ENCODE peak calls at places on chromosomes 2 and 18, in ten cellular contexts. T, V, Q, H, N, Z, L, P, W and B are unnamed samples.

GRCh38 chr2:204019572-204020501 is 83.3 kb downstream of the ICOS start:
- DNase-seq in V (no peak), T (no peak), W (no peak), H (peak; percentile 98), Z (no peak), N (no peak), L (no peak), Q (no peak), P (no peak), B (no peak)

GRCh38 chr2:162840598-162841246 is 2.2 kb upstream of the KCNH7 start:
- DNase-seq in T (peak; percentile 84), W (peak; percentile 90), Z (no peak), L (peak; percentile 84), N (no peak), Q (peak; percentile 85), H (peak; percentile 72), P (no peak), V (peak; percentile 45), B (no peak)

GRCh38 chr2:62114564-62114963 is 81.4 kb upstream of the B3GNT2 start:
- DNase-seq in T (no peak), Q (peak; percentile 5), L (no peak), W (no peak), H (no peak), Z (no peak), P (no peak), N (no peak), V (no peak), B (no peak)

GRCh38 chr2:28325173-28325566 is 67.5 kb upstream of the FOSL2 start:
- DNase-seq in N (no peak), L (no peak), Q (no peak), H (no peak), T (no peak), Z (no peak), P (no peak), V (no peak), W (no peak), B (no peak)

GRCh38 chr18:37334494-37335125 is 231.0 kb downstream of the CELF4 start:
- DNase-seq in P (no peak), T (no peak), W (peak; percentile 30), Q (no peak), H (no peak), Z (no peak), L (no peak), N (no peak), V (no peak), B (no peak)

GRCh38 chr2:65228249-65228750 is 669 bp downstream of the ACTR2 start:
- DNase-seq in V (no peak), Z (no peak), Q (no peak), H (peak; percentile 44), L (peak; percentile 4), N (peak; percentile 7), P (peak; percentile 48), W (no peak), T (no peak), B (no peak)

GRCh38 chr2:28161466-28161865 is 231.2 kb upstream of the FOSL2 start:
- DNase-seq in Z (no peak), P (no peak), T (no peak), W (no peak), N (no peak), V (no peak), Q (no peak), H (no peak), L (no peak), B (no peak)

GRCh38 chr18:58284699-58285490 is 240.9 kb downstream of the NEDD4L start:
- DNase-seq in W (no peak), P (no peak), H (no peak), N (no peak), Q (no peak), V (no peak), Z (no peak), L (no peak), T (no peak), B (no peak)

GRCh38 chr2:20223345-20224190 is 1.4 kb downstream of the SDC1 start:
- DNase-seq in W (peak; percentile 72), N (no peak), L (peak; percentile 57), Q (peak; percentile 38), H (no peak), P (no peak), T (peak; percentile 46), Z (no peak), V (no peak), B (no peak)

GRCh38 chr2:100502782-100503181 is 32.5 kb downstream of the NMS start:
- DNase-seq in Q (no peak), P (no peak), N (no peak), W (no peak), Z (no peak), H (no peak), L (no peak), T (no peak), V (no peak), B (no peak)

GRCh38 chr2:17303496-17303895 is 214.7 kb downstream of the RAD51AP2 start:
- DNase-seq in T (no peak), Q (no peak), H (peak; percentile 72), Z (no peak), V (no peak), N (no peak), W (no peak), P (no peak), L (no peak), B (no peak)

GRCh38 chr18:45248240-45248903 is 366.9 kb upstream of the SLC14A2 start:
- DNase-seq in H (peak; percentile 45), N (no peak), L (no peak), Z (no peak), Q (no peak), V (no peak), T (no peak), P (no peak), W (no peak), B (peak; percentile 19)

GRCh38 chr2:230054079-230054478 is 14.6 kb downstream of the SLC16A14 start:
- DNase-seq in T (no peak), N (no peak), Q (no peak), W (no peak), H (peak; percentile 86), L (no peak), Z (no peak), P (no peak), V (no peak), B (no peak)

DNA sequence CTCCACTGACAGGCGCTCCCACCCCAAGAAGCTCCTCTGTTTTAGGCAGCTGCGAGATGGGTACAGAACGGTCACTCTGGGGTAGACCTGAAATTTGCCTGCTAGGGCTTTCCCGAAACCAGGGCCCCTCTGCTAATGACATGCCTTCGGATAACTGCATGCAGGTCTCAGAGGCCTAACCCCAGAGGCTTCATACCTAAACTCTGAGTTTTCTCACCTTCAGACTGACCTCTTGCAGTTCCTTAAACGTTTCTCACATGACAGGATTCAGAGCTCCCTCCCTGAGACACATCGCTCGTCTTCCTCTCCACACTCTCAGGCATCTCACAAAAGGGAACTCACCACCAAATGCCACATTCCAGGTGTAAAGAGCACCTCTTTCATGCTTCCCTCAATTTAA is 11.3 kb upstream of the KLHL29 start:
- DNase-seq in W (no peak), P (no peak), T (no peak), Q (no peak), H (no peak), V (no peak), Z (no peak), L (no peak), N (no peak), B (no peak)
- TF ChIP-seq CTCF in W (no peak), P (no peak), T (no peak), Q (no peak), H (no peak), V (no peak), Z (no peak), L (no peak), N (no peak), B (no peak)

DNA sequence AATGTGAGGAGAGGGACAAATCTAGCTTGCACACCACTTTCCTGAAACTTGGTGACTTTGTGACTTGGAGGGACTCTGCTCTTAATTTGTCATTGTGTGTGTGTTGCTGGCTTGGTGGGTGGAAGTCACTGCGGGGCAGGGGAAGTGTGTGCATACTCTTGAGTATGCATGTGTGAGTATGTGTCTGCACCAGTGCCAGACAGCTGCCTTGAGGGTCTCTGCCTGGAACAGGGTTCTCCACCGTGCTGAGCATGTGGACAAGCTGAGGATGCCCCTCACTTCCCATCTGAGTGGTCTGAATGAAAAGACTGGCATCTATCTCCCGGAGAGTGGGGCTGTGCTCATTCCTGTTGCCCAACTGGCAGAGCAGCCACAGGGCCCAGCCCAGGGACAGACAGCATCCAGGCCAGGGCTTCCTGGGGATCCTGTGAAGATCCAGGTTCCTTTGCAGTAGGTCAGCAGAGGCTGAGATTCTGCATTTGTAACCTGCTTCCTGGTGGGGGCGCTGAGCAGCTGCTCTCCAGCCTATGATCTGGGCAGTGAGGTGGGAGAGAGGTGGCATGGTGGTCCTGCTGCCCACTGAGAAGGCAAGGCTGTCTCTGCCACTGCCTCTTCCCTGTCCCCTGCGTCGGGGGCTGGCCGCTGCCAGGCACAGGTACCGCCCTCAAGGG is 138.9 kb upstream of the HAAO start:
- DNase-seq in V (no peak), T (peak; percentile 71), N (no peak), H (no peak), W (peak; percentile 60), L (peak; percentile 40), Q (peak; percentile 52), Z (no peak), P (no peak), B (no peak)
- TF ChIP-seq CTCF in V (no peak), T (peak; percentile 55), N (no peak), H (peak; percentile 29), W (peak; percentile 58), L (peak; percentile 22), Q (peak; percentile 38), Z (peak; percentile 16), P (no peak), B (no peak)

DNA sequence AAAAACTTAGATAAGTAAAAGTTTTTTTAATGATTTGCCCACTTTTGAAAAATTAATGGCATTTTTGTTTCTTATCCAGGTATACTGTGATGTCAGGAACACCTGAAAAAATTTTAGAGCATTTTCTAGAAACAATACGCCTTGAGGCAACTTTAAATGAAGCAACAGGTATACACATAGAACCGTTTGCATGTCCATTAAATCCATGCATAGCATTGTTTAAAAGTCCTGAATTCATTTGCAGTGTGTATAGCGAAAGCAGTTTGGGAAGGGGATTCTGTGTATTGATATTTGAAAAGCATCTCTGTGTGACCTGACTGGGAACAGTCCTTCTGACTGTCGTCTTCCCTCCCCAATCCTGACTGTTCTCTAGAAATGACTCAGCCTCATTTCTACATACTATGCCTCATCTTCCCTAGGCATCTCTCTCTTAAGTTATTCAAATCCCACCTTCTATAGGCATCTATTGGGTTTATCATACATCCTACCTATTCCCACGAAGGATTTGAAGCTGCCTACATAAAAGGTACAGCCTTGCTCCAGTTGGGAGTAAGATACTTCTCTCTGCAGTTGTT is 79.2 kb upstream of the MAP3K20 start:
- DNase-seq in W (no peak), H (peak; percentile 88), P (no peak), T (no peak), Z (no peak), Q (no peak), L (no peak), N (no peak), V (no peak), B (no peak)
- TF ChIP-seq CTCF in W (no peak), H (no peak), P (no peak), T (no peak), Z (no peak), Q (no peak), L (no peak), N (no peak), V (no peak), B (no peak)

DNA sequence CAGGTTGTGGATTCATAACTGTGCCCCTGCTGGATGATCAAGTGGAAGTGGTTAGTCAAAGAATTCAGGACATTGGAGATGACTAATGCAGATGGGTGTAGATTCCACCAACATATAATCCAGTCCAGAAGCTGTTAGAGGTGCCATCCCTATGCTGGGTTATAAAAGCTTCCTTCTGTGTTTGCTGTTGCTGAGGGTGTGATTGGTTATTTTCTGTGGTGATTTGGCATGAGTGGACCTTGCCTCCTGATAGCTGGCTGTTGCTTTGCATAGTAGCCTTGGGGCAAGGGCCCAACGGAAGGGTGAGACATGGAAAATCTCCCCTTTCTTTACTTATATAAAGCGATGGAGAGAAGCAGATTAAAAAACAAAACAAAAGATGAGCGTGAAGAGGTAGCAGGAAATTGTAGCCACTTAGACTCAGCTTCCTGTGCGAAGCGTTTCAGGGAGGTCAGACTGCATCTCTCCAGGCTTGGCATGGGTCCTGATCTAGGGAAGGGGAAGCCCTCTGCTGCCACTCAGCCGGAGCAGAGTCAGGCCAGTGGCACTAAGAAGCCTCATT is 190.4 kb downstream of the FMNL2 start:
- DNase-seq in L (no peak), W (no peak), V (peak; percentile 33), N (no peak), Z (no peak), Q (no peak), P (no peak), T (no peak), H (peak; percentile 84), B (peak; percentile 37)
- TF ChIP-seq CTCF in L (no peak), W (no peak), V (no peak), N (no peak), Z (no peak), Q (no peak), P (no peak), T (no peak), H (no peak), B (no peak)